ENCODE peak calls at places on chromosome 22, in five cellular contexts. M, R, B, H and Q are unnamed samples.

GRCh38 chr22:46245515-46245914 is 4.6 kb downstream of the CDPF1 start:
- DNase-seq in B (peak; percentile 86), R (no peak), M (no peak), H (no peak), Q (no peak)

GRCh38 chr22:32205974-32206773 is 1.3 kb upstream of the RFPL2 start:
- DNase-seq in B (no peak), H (no peak), M (peak; percentile 25), R (no peak), Q (peak; percentile 38)

GRCh38 chr22:25039754-25040153 is 87.2 kb downstream of the KIAA1671 start:
- DNase-seq in R (no peak), M (no peak), B (no peak), H (no peak), Q (no peak)

GRCh38 chr22:22463855-22464540 is 44.5 kb downstream of the ZNF280B start:
- DNase-seq in M (peak; percentile 72), R (peak; percentile 64), B (no peak), H (peak; percentile 47), Q (peak; percentile 71)

GRCh38 chr22:24506802-24507438 is 11.8 kb downstream of the UPB1 start:
- DNase-seq in R (no peak), M (no peak), H (peak; percentile 49), B (peak; percentile 46), Q (no peak)

GRCh38 chr22:22928666-22929380 is 41.2 kb downstream of the IGLL5 start:
- DNase-seq in H (peak; percentile 33), M (no peak), B (peak; percentile 75), R (peak; percentile 28), Q (no peak)

GRCh38 chr22:47570851-47571250 is 808.4 kb downstream of the TBC1D22A start:
- DNase-seq in B (no peak), R (no peak), M (no peak), H (no peak), Q (no peak)

GRCh38 chr22:23752090-23752691 is 1.3 kb upstream of the ZNF70 start:
- DNase-seq in M (no peak), R (no peak), B (no peak), H (no peak), Q (no peak)

GRCh38 chr22:33579448-33580093 is 340.7 kb downstream of the LARGE1 start:
- DNase-seq in R (peak; percentile 81), H (peak; percentile 54), M (peak; percentile 77), B (peak; percentile 74), Q (peak; percentile 85)

GRCh38 chr22:42787357-42787736 is 66.7 kb upstream of the A4GALT start:
- DNase-seq in R (no peak), H (no peak), B (peak; percentile 60), M (no peak), Q (no peak)

GRCh38 chr22:17785185-17786184 is 11.2 kb upstream of the BID start:
- DNase-seq in M (no peak), B (no peak), H (peak; percentile 50), R (peak; percentile 84), Q (peak; percentile 64)

GRCh38 chr22:42742940-42743339 is 22.3 kb upstream of the A4GALT start:
- DNase-seq in M (no peak), R (no peak), H (no peak), B (no peak), Q (no peak)

GRCh38 chr22:46401370-46401769 is 65.9 kb downstream of the TRMU start:
- DNase-seq in R (no peak), M (no peak), H (no peak), B (peak; percentile 46), Q (no peak)

GRCh38 chr22:46367707-46368191 is 32.2 kb downstream of the TRMU start:
- DNase-seq in R (peak; percentile 83), M (peak; percentile 63), B (peak; percentile 86), H (peak; percentile 74), Q (peak; percentile 90)

GRCh38 chr22:21947040-21948014 is 5.3 kb downstream of the PPM1F start:
- DNase-seq in R (no peak), H (no peak), B (no peak), M (no peak), Q (peak; percentile 48)

GRCh38 chr22:24417200-24417599 is 10.2 kb upstream of the ADORA2A start:
- DNase-seq in M (no peak), R (no peak), B (peak; percentile 66), H (no peak), Q (no peak)

GRCh38 chr22:43377486-43377995 is 34.3 kb upstream of the MPPED1 start:
- DNase-seq in M (no peak), B (peak; percentile 49), R (no peak), H (no peak), Q (no peak)

GRCh38 chr22:39299829-39300178 is 19.6 kb downstream of the RPL3 start:
- DNase-seq in M (no peak), R (no peak), H (no peak), B (no peak), Q (no peak)

GRCh38 chr22:49427341-49427740 is 400.3 kb downstream of the BRD1 start:
- DNase-seq in M (no peak), B (peak; percentile 35), H (no peak), R (no peak), Q (no peak)

GRCh38 chr22:23820748-23821211 is 18.0 kb downstream of the DERL3 start:
- DNase-seq in M (no peak), H (no peak), B (peak; percentile 16), R (no peak), Q (no peak)

GRCh38 chr22:50678218-50678650 is 5.6 kb downstream of the SHANK3 start:
- DNase-seq in M (no peak), H (peak; percentile 23), R (no peak), B (no peak), Q (no peak)

GRCh38 chr22:44411226-44412135 is 86.6 kb downstream of the RTL6 start:
- DNase-seq in H (no peak), B (peak; percentile 52), M (no peak), R (no peak), Q (no peak)

GRCh38 chr22:21942407-21942895 is 10.2 kb downstream of the PPM1F start:
- DNase-seq in R (peak; percentile 44), H (peak; percentile 72), B (peak; percentile 94), M (no peak), Q (peak; percentile 72)

GRCh38 chr22:43883719-43884415 is 7.9 kb downstream of the PNPLA5 start:
- DNase-seq in H (no peak), M (no peak), B (peak; percentile 60), R (no peak), Q (no peak)

GRCh38 chr22:46390652-46391301 is 55.3 kb downstream of the TRMU start:
- DNase-seq in B (peak; percentile 91), M (no peak), R (no peak), H (peak; percentile 42), Q (no peak)

GRCh38 chr22:20606041-20606783 is 98.8 kb downstream of the MED15 start:
- DNase-seq in R (peak; percentile 64), B (peak; percentile 92), H (peak; percentile 84), M (peak; percentile 47), Q (peak; percentile 74)

GRCh38 chr22:46072030-46072881 is 78.1 kb upstream of the PPARA start:
- DNase-seq in M (no peak), H (peak; percentile 74), R (peak; percentile 73), B (peak; percentile 92), Q (no peak)

GRCh38 chr22:28779833-28780232 is 7.3 kb downstream of the CCDC117 start:
- DNase-seq in M (no peak), R (no peak), H (no peak), B (no peak), Q (no peak)
- TF ChIP-seq CTCF in M (no peak), R (no peak), H (no peak), B (no peak), Q (no peak)

GRCh38 chr22:29259253-29259899 is 8.4 kb downstream of the RHBDD3 start:
- DNase-seq in H (no peak), M (no peak), B (no peak), R (no peak), Q (no peak)
- TF ChIP-seq CTCF in H (no peak), M (no peak), B (no peak), R (no peak), Q (no peak)

DNA sequence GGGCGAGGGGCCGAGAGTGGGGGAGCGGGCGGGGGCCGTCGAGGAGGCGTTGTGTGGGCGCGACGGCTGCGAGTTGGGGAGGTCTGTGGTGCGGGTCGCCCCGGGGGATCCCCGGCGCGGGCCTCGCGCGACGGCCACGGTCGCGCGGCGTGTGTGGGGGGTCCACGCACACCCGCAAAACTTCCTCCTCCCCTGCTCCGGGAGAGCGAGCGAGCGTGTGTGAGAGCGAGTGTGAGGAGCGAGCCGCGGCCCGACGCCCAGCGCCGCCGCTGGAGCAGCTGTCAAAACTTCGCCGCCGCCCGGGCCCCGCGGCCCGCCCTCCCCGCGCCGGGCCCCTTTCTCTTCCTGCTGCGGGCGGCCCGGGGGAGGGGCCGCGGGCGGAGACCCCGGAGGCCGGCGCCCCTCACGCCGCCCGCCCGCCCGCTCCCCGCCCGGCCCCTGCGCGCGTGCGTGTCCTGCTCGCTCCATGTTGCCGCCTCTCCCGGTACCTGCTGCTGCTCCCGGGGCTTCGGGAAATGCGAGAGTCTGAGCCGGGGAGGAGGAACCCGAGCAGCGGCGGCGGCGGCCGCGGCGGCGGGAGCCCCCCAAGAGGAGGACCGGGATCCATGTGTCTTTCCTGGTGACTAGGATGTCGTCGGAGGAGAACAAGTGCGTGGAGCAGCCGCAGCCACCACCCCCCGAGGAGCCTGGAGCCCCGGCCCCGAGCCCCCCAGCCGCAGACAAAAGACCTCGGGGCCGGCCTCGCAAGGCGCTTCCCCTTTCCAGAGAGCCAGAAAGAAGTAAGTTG is 9.0 kb upstream of the CCT8L2 start:
- DNase-seq in R (no peak), H (no peak), B (no peak), M (no peak), Q (no peak)
- TF ChIP-seq CTCF in R (no peak), H (no peak), B (no peak), M (no peak), Q (no peak)

DNA sequence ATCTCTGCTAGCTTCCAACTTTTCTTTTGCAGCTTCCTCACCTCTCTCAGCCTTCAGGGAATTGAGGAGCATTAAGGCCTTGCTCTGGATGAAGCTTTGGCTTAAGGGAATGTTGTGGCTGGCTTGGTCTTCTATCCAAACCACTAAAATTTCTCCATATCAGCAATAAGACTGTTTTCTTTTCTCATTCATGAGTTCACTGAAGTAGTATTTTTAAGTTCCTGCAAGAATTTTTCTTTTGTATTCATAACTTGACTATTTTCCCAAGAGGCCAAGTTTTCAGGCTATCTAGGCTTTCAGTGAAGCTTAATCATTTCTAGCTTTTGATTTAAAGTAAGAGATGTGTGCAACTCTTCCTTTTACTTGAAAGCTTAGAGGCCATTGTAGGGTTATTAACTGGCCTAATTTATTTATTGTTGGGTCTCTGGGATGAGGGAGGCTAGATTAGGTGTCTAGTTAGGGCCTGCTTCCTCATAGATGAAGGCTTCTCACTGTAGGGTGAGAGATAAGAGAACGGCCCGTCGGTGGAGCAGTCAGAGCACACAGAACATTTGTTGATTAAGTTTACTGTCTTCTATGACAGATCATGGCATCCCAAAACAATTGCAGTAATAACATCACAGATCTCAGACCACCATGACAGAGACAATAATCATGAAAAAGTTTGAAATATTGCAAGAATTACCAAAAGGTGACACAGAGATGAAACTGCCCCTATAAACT is 33.2 kb downstream of the CSF2RB start:
- DNase-seq in R (no peak), B (no peak), H (no peak), M (no peak), Q (no peak)
- TF ChIP-seq CTCF in R (no peak), B (no peak), H (no peak), M (no peak), Q (no peak)